ENCODE peak calls at places on chromosomes 16 and 17, in four cellular contexts. P is stomach, Q is mammary epithelial cell, O is esophagus squamous epithelium. Z is an unnamed sample.

GRCh38 chr16:53282975-53283946 is 151.0 kb upstream of the RBL2 start:
- DNase-seq in P (no peak), Q (peak), O (no peak), Z (peak)

GRCh38 chr16:152141-153128 is at the start of gene HBZ:
- DNase-seq in P (no peak), Q (no peak), O (no peak), Z (no peak)

GRCh38 chr17:62735027-62735651 is 73.0 kb downstream of the MARCHF10 start:
- DNase-seq in P (no peak), Q (no peak), O (no peak), Z (no peak)

GRCh38 chr17:65914784-65915342 is 277.1 kb downstream of the CEP112 start:
- DNase-seq in P (no peak), Q (peak), O (no peak), Z (peak)

GRCh38 chr16:62018301-62019060 is 17.8 kb downstream of the CDH8 start:
- DNase-seq in P (no peak), Q (no peak), O (no peak), Z (no peak)

GRCh38 chr17:10772425-10773380 is 31.2 kb downstream of the TMEM238L start:
- DNase-seq in P (peak), Q (no peak), O (no peak), Z (no peak)

GRCh38 chr17:78828470-78829185 is 12.0 kb downstream of the USP36 start:
- DNase-seq in P (no peak), Q (peak), O (no peak), Z (peak)

GRCh38 chr17:75919611-75920010 is 14.9 kb upstream of the MRPL38 start:
- DNase-seq in P (no peak), Q (no peak), O (no peak), Z (no peak)

GRCh38 chr17:61461967-61462733 is 9.9 kb downstream of the TBX4 start:
- DNase-seq in P (no peak), Q (no peak), O (no peak), Z (peak)

GRCh38 chr16:89826531-89827382 is 1.5 kb upstream of the SPIRE2 start:
- DNase-seq in P (peak), Q (no peak), O (no peak), Z (no peak)

GRCh38 chr16:19354371-19354770 is 63.3 kb upstream of the TMC5 start:
- DNase-seq in P (no peak), Q (no peak), O (no peak), Z (no peak)

GRCh38 chr16:27628216-27628945 is 78.4 kb downstream of the KATNIP start:
- DNase-seq in P (no peak), Q (no peak), O (no peak), Z (no peak)

GRCh38 chr16:24013733-24014645 is 178.2 kb downstream of the PRKCB start:
- DNase-seq in P (peak), Q (peak), O (peak), Z (no peak)

GRCh38 chr17:50560931-50561750 is 626 bp downstream of the CACNA1G start:
- DNase-seq in P (no peak), Q (no peak), O (no peak), Z (no peak)

GRCh38 chr17:50562266-50563094 is 2.0 kb downstream of the CACNA1G start:
- DNase-seq in P (no peak), Q (no peak), O (no peak), Z (no peak)

GRCh38 chr17:50564916-50565315 is 4.4 kb downstream of the CACNA1G start:
- DNase-seq in P (no peak), Q (peak), O (no peak), Z (peak)

GRCh38 chr17:50561796-50562195 is 1.3 kb downstream of the CACNA1G start:
- DNase-seq in P (no peak), Q (no peak), O (no peak), Z (no peak)

DNA sequence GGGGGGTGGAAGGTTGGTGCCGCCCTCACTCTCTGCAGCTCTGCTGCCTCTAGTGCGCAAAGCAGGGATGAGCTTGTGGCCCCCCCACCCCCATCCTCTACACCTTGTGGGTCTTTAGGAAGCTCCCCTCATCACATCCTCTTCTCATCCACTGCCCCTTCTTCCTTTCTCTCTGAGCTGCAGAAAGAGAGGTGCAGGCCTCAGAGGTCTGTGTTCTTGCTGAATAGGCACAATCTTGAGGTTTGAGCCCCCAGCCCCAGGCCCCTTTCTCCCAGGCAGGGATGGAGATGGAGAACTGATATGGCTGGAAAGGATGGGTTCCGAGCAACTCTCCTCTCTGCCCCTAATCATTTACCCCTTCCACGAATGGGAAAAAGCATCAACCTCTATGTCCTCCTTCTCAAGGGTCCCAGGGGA is 2.6 kb downstream of the CACNA1G start:
- DNase-seq in P (no peak), Q (no peak), O (no peak), Z (no peak)
- TF ChIP-seq CTCF in P (no peak), Q (no peak), O (no peak), Z (no peak)

DNA sequence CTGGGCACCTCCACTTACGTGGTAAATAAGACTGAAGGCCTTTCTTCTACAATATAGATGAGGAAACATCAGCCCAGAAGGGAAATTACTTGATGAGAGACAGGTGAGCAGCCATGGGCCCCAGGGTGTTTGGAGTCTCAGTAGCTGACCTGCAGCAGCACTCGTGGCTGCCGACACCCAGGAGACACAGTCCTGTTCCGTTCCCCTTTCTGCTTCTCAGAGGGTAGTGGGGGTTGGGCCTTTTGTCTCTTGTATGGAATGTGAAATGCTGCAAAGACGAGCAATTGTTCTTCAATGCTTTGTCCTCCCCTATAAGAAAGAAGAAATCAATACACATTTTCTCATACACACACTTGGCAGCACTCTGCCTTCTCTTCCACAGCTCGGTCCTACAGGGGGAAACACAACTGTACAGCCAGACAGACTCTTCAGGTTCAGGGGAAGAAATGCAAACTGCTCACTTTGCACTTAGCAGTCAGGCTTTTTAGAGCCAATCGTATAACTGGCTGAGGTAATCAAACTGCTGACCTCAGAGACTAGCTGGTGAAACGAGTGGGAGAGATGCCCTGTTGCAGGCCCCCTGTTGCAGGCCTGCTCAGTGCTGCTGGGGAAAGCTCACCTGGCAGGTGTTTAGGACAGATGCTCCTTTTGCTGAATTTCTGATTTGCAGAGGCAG is 96.7 kb downstream of the AATF start:
- DNase-seq in P (no peak), Q (no peak), O (no peak), Z (no peak)
- TF ChIP-seq CTCF in P (no peak), Q (no peak), O (no peak), Z (no peak)

GRCh38 chr17:46195217-46195855 is 2.1 kb upstream of the KANSL1 start:
- DNase-seq in P (no peak), Q (no peak), O (no peak), Z (no peak)
- TF ChIP-seq CTCF in P (no peak), Q (no peak), O (no peak), Z (no peak)

DNA sequence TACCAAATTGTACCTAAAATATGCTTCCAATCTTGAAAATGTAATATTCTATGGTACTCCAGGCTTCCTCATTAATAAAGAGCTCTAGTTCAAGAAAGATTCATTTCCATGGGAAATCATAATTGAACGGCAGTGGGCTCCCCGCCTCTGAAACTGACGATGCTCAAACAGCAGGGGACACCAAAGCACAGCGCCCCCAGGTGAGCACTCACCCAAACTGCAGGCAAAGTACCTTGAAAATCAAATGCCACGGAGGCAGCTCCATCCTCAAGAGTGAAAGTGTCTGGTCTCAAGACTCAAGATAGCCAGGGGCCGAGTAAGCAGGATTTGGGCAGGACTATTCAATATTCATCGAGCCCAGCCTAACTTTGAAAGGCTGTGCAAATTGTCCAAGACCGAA is 217.4 kb upstream of the TNRC6C start:
- DNase-seq in P (no peak), Q (no peak), O (no peak), Z (no peak)
- TF ChIP-seq CTCF in P (peak), Q (peak), O (peak), Z (no peak)

GRCh38 chr16:85334718-85335583 is 222.7 kb upstream of the CIBAR2 start:
- DNase-seq in P (peak), Q (no peak), O (no peak), Z (no peak)
- TF ChIP-seq CTCF in P (no peak), Q (no peak), O (no peak), Z (no peak)

GRCh38 chr16:1964506-1965471 is at the start of gene RPS2:
- DNase-seq in P (peak), Q (peak), O (peak), Z (peak)
- TF ChIP-seq CTCF in P (no peak), Q (no peak), O (peak), Z (no peak)

GRCh38 chr16:4615389-4616046 is 830 bp upstream of the UBALD1 start:
- DNase-seq in P (no peak), Q (no peak), O (no peak), Z (no peak)

GRCh38 chr16:4614571-4615388 is at the start of gene UBALD1:
- DNase-seq in P (peak), Q (peak), O (peak), Z (peak)

GRCh38 chr16:4612474-4612931 is 2.2 kb downstream of the UBALD1 start:
- DNase-seq in P (no peak), Q (no peak), O (no peak), Z (no peak)

GRCh38 chr16:4612977-4613635 is 1.6 kb downstream of the UBALD1 start:
- DNase-seq in P (no peak), Q (peak), O (no peak), Z (peak)

DNA sequence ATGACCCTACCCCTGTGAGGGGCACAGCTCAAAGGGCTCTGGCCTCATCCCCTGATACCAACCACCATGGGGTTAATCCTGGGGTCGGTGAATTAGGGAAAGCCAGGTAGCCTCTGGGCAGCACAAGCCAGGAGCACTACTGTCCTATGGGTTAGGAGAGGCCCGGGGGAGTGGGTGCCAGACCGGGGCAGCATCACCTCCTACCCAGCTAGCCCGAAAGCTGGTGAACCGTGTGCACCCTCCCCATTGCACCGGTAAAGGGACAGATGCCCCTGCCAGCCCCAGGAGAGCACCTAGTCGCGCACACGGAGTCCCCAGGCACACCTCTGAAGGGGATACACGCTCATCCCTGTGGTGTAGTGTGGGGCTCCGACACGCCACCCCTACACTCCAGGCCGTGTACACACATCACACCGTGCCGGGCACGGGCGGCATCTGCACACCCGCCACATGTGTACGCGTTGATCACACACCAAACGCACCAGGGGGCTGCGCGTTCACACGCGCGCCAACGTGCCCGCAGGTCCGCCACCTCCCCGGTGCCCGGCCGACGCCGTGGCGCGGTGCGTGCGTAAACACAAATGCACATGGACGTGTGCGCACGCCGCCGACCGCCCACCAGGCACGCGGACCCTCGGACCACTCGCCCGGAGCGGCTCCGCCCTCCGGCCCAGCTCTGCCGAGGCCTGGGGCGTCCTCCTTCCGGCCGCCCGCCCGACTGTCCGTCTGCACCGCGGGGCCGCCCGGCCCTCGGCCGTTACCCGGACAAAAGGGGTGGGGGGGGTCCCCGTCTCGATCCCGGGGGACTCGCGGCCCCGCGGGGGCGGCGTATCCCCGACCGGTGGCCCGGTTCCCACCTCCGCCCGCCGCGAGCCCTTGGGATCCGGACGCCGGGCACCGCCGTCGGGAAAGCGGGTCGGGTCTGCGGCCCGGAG is 785 bp downstream of the UBALD1 start:
- DNase-seq in P (no peak), Q (peak), O (no peak), Z (peak)
- TF ChIP-seq CTCF in P (no peak), Q (no peak), O (no peak), Z (no peak)

GRCh38 chr17:35555695-35556094 is 4.9 kb downstream of the SLFN14 start:
- DNase-seq in P (no peak), Q (no peak), O (no peak), Z (no peak)
- TF ChIP-seq CTCF in P (no peak), Q (peak), O (no peak), Z (no peak)

GRCh38 chr17:15264542-15264941 is 584 bp downstream of the PMP22 start:
- DNase-seq in P (peak), Q (no peak), O (no peak), Z (no peak)
- TF ChIP-seq CTCF in P (no peak), Q (no peak), O (no peak), Z (no peak)